ENCODE peak calls at places on chromosomes 6 and 20, in seven cellular contexts. One of them, this sample, is unnamed.

GRCh38 chr20:44700306-44700705 is 14.9 kb upstream of the CCN5 start:
- DNase-seq in dorsolateral prefrontal cortex: no peak
- DNase-seq in HFFc6: no peak
- DNase-seq in uterus: no peak
- DNase-seq in lung: no peak
- DNase-seq in thyroid gland: no peak
- DNase-seq in foreskin fibroblast: no peak
- DNase-seq in this sample: no peak

GRCh38 chr6:158448856-158449255 is 111.0 kb upstream of the TMEM181 start:
- DNase-seq in HFFc6: no peak
- DNase-seq in dorsolateral prefrontal cortex: no peak
- DNase-seq in lung: no peak
- DNase-seq in foreskin fibroblast: no peak
- DNase-seq in uterus: no peak
- DNase-seq in thyroid gland: no peak
- DNase-seq in this sample: no peak

GRCh38 chr20:3660262-3661059 is 2.7 kb downstream of the GFRA4 start:
- DNase-seq in foreskin fibroblast: no peak
- DNase-seq in dorsolateral prefrontal cortex: no peak
- DNase-seq in lung: no peak
- DNase-seq in HFFc6: no peak
- DNase-seq in thyroid gland: peak; percentile 34
- DNase-seq in uterus: no peak
- DNase-seq in this sample: no peak

GRCh38 chr20:44643596-44644383 is 7.7 kb downstream of the ADA start:
- DNase-seq in HFFc6: peak; percentile 67
- DNase-seq in lung: peak; percentile 56
- DNase-seq in thyroid gland: peak; percentile 34
- DNase-seq in foreskin fibroblast: peak; percentile 63
- DNase-seq in dorsolateral prefrontal cortex: no peak
- DNase-seq in uterus: peak; percentile 66
- DNase-seq in this sample: peak; percentile 70

GRCh38 chr6:83439201-83439600 is 8.3 kb upstream of the ME1 start:
- DNase-seq in dorsolateral prefrontal cortex: no peak
- DNase-seq in foreskin fibroblast: no peak
- DNase-seq in thyroid gland: no peak
- DNase-seq in HFFc6: no peak
- DNase-seq in uterus: no peak
- DNase-seq in lung: no peak
- DNase-seq in this sample: no peak

GRCh38 chr6:131949615-131949908 is 1.6 kb downstream of the CCN2 start:
- DNase-seq in dorsolateral prefrontal cortex: no peak
- DNase-seq in lung: no peak
- DNase-seq in HFFc6: peak; percentile 96
- DNase-seq in uterus: no peak
- DNase-seq in foreskin fibroblast: peak; percentile 89
- DNase-seq in thyroid gland: no peak
- DNase-seq in this sample: peak; percentile 72

GRCh38 chr6:158131926-158132325 is 36.1 kb downstream of the SERAC1 start:
- DNase-seq in HFFc6: peak; percentile 6
- DNase-seq in uterus: no peak
- DNase-seq in lung: no peak
- DNase-seq in foreskin fibroblast: peak; percentile 23
- DNase-seq in dorsolateral prefrontal cortex: no peak
- DNase-seq in thyroid gland: no peak
- DNase-seq in this sample: no peak

GRCh38 chr20:37081717-37082289 is 14.0 kb downstream of the RBL1 start:
- DNase-seq in HFFc6: no peak
- DNase-seq in dorsolateral prefrontal cortex: no peak
- DNase-seq in lung: no peak
- DNase-seq in uterus: no peak
- DNase-seq in foreskin fibroblast: peak; percentile 43
- DNase-seq in thyroid gland: peak; percentile 12
- DNase-seq in this sample: no peak

GRCh38 chr6:7727150-7727950 is 1.5 kb downstream of the BMP6 start:
- DNase-seq in foreskin fibroblast: peak; percentile 44
- DNase-seq in dorsolateral prefrontal cortex: no peak
- DNase-seq in uterus: no peak
- DNase-seq in thyroid gland: peak; percentile 6
- DNase-seq in lung: no peak
- DNase-seq in HFFc6: no peak
- DNase-seq in this sample: no peak

GRCh38 chr20:41232971-41233926 is 84.3 kb downstream of the ZHX3 start:
- DNase-seq in lung: no peak
- DNase-seq in foreskin fibroblast: peak; percentile 96
- DNase-seq in uterus: no peak
- DNase-seq in dorsolateral prefrontal cortex: no peak
- DNase-seq in thyroid gland: no peak
- DNase-seq in HFFc6: peak; percentile 91
- DNase-seq in this sample: peak; percentile 55

GRCh38 chr6:51553246-51554015 is 534.0 kb downstream of the PKHD1 start:
- DNase-seq in dorsolateral prefrontal cortex: no peak
- DNase-seq in lung: no peak
- DNase-seq in foreskin fibroblast: no peak
- DNase-seq in HFFc6: no peak
- DNase-seq in uterus: no peak
- DNase-seq in thyroid gland: no peak
- DNase-seq in this sample: no peak

GRCh38 chr6:139577991-139578604 is 203.7 kb upstream of the CITED2 start:
- DNase-seq in foreskin fibroblast: peak; percentile 93
- DNase-seq in dorsolateral prefrontal cortex: no peak
- DNase-seq in uterus: no peak
- DNase-seq in thyroid gland: no peak
- DNase-seq in lung: no peak
- DNase-seq in HFFc6: peak; percentile 86
- DNase-seq in this sample: peak; percentile 89

GRCh38 chr20:44942264-44942973 is 17.8 kb downstream of the TOMM34 start:
- DNase-seq in HFFc6: no peak
- DNase-seq in uterus: no peak
- DNase-seq in foreskin fibroblast: peak; percentile 15
- DNase-seq in dorsolateral prefrontal cortex: no peak
- DNase-seq in lung: no peak
- DNase-seq in thyroid gland: no peak
- DNase-seq in this sample: no peak

GRCh38 chr20:62743777-62744317 is 35.2 kb downstream of the NTSR1 start:
- DNase-seq in thyroid gland: no peak
- DNase-seq in foreskin fibroblast: no peak
- DNase-seq in dorsolateral prefrontal cortex: no peak
- DNase-seq in HFFc6: no peak
- DNase-seq in lung: no peak
- DNase-seq in uterus: no peak
- DNase-seq in this sample: no peak

GRCh38 chr6:106685833-106686232 is 56.5 kb downstream of the QRSL1 start:
- DNase-seq in HFFc6: peak; percentile 6
- DNase-seq in dorsolateral prefrontal cortex: no peak
- DNase-seq in thyroid gland: no peak
- DNase-seq in uterus: no peak
- DNase-seq in foreskin fibroblast: peak; percentile 31
- DNase-seq in lung: no peak
- DNase-seq in this sample: no peak

GRCh38 chr6:14549319-14549770 is 431.8 kb downstream of the CD83 start:
- DNase-seq in thyroid gland: no peak
- DNase-seq in HFFc6: no peak
- DNase-seq in lung: no peak
- DNase-seq in foreskin fibroblast: no peak
- DNase-seq in dorsolateral prefrontal cortex: peak; percentile 22
- DNase-seq in uterus: no peak
- DNase-seq in this sample: no peak

GRCh38 chr6:157163434-157164159 is 159.7 kb downstream of the TMEM242 start:
- DNase-seq in foreskin fibroblast: no peak
- DNase-seq in lung: no peak
- DNase-seq in dorsolateral prefrontal cortex: no peak
- DNase-seq in uterus: no peak
- DNase-seq in thyroid gland: no peak
- DNase-seq in HFFc6: no peak
- DNase-seq in this sample: no peak

GRCh38 chr6:23446394-23447001 is 679.5 kb upstream of the NRSN1 start:
- DNase-seq in uterus: no peak
- DNase-seq in lung: no peak
- DNase-seq in dorsolateral prefrontal cortex: no peak
- DNase-seq in foreskin fibroblast: peak; percentile 79
- DNase-seq in thyroid gland: no peak
- DNase-seq in HFFc6: no peak
- DNase-seq in this sample: peak; percentile 55

GRCh38 chr6:33199687-33200233 is 705 bp downstream of the RXRB start:
- DNase-seq in thyroid gland: peak; percentile 61
- DNase-seq in foreskin fibroblast: peak; percentile 82
- DNase-seq in uterus: no peak
- DNase-seq in lung: peak; percentile 79
- DNase-seq in dorsolateral prefrontal cortex: no peak
- DNase-seq in HFFc6: no peak
- DNase-seq in this sample: no peak

DNA sequence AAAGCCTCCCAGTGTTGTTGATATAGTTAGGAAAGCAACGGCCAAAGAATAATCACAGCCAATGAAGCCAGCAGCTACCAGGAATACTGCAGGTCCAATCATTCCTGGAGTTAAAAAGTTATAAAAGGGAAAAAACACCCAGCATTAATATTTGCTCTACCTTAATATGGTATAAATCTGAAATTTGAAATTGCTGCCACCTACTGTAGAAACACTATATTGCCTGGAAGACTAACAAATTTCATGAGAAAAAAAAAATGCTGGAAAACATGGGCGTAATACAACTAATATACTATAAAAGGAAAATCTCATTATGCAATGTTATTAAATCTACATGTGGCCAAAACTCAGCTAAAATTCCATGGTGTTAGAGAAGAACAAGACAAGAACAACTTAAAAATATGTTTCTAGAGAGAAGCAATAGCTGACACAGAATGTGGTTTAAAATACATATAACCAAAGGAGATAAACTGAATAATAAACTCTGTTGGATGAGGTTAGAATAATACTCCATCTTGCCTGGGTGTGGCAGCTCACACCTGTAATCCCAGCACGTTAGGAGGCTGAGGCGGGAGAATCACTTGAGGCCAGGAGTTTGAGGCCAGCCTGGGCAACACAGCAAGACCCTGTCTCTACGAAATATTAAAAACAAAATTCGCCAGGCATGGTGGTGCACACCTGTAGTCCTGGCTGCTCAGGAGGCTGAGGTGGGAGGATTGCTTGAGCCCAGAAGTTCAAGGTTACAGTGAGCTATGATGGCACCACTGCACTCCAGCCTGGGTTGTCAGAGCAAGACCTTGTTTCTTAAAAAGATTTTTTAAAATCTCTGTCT is 43.1 kb downstream of the SLC17A5 start:
- DNase-seq in thyroid gland: no peak
- DNase-seq in HFFc6: peak; percentile 58
- DNase-seq in dorsolateral prefrontal cortex: no peak
- DNase-seq in uterus: no peak
- DNase-seq in foreskin fibroblast: peak; percentile 77
- DNase-seq in lung: no peak
- DNase-seq in this sample: peak; percentile 36
- TF ChIP-seq CTCF in thyroid gland: peak; percentile 35
- TF ChIP-seq CTCF in HFFc6: peak; percentile 85
- TF ChIP-seq CTCF in dorsolateral prefrontal cortex: peak; percentile 82
- TF ChIP-seq CTCF in uterus: peak; percentile 70
- TF ChIP-seq CTCF in foreskin fibroblast: peak; percentile 48
- TF ChIP-seq CTCF in lung: peak; percentile 49
- TF ChIP-seq CTCF in this sample: peak; percentile 36

GRCh38 chr6:6724319-6725119 is 136.0 kb downstream of the LY86 start:
- DNase-seq in HFFc6: peak; percentile 39
- DNase-seq in foreskin fibroblast: peak; percentile 85
- DNase-seq in dorsolateral prefrontal cortex: no peak
- DNase-seq in lung: peak; percentile 63
- DNase-seq in thyroid gland: peak; percentile 83
- DNase-seq in uterus: peak; percentile 82
- DNase-seq in this sample: peak; percentile 62

GRCh38 chr6:6723316-6723715 is 134.8 kb downstream of the LY86 start:
- DNase-seq in HFFc6: no peak
- DNase-seq in dorsolateral prefrontal cortex: no peak
- DNase-seq in lung: no peak
- DNase-seq in thyroid gland: no peak
- DNase-seq in foreskin fibroblast: no peak
- DNase-seq in uterus: no peak
- DNase-seq in this sample: no peak

GRCh38 chr6:6725834-6726194 is 137.3 kb downstream of the LY86 start:
- DNase-seq in foreskin fibroblast: no peak
- DNase-seq in HFFc6: no peak
- DNase-seq in dorsolateral prefrontal cortex: no peak
- DNase-seq in thyroid gland: no peak
- DNase-seq in uterus: no peak
- DNase-seq in lung: no peak
- DNase-seq in this sample: no peak

GRCh38 chr6:6723792-6724318 is 135.3 kb downstream of the LY86 start:
- DNase-seq in uterus: peak; percentile 39
- DNase-seq in dorsolateral prefrontal cortex: no peak
- DNase-seq in lung: no peak
- DNase-seq in thyroid gland: no peak
- DNase-seq in foreskin fibroblast: no peak
- DNase-seq in HFFc6: no peak
- DNase-seq in this sample: no peak

DNA sequence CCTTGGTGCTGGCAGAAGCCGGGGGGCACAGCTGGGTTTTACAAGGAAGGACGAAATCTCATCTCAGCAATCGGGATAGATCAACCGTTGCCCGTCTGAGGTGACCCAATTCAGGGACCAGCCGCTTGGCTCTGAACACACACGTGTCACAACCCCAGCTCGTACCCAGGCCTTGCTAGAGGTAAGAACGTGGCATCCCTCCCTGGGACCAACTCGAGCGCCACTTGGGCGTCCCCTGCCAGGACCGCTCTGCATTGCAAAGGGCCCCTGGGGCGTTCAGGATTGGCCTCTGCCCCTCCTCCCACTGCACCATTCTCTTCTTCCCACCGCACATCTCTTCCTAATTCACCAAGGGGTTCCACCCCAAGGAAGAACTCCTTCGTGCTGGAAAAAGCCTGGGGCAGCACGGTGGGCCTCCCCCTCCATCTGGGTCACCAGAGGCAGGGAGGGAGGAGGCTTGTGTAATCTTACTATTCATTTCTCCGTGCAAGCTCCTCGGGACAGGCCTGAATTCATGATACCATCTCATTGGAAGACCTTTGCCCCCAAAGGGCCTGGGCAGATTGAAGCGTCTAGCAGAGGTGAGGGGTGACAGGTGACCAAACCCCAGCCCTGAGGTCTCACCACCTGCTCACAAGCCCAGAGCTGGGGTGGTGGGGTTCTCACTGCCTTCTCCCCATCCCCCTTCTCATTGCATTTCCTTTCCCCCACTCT is 136.8 kb downstream of the LY86 start:
- DNase-seq in foreskin fibroblast: no peak
- DNase-seq in lung: no peak
- DNase-seq in uterus: no peak
- DNase-seq in HFFc6: no peak
- DNase-seq in dorsolateral prefrontal cortex: no peak
- DNase-seq in thyroid gland: no peak
- DNase-seq in this sample: no peak
- TF ChIP-seq CTCF in foreskin fibroblast: no peak
- TF ChIP-seq CTCF in lung: no peak
- TF ChIP-seq CTCF in uterus: no peak
- TF ChIP-seq CTCF in HFFc6: no peak
- TF ChIP-seq CTCF in dorsolateral prefrontal cortex: no peak
- TF ChIP-seq CTCF in thyroid gland: no peak
- TF ChIP-seq CTCF in this sample: no peak

GRCh38 chr6:38786486-38786885 is 71.4 kb downstream of the DNAH8 start:
- DNase-seq in thyroid gland: no peak
- DNase-seq in HFFc6: no peak
- DNase-seq in foreskin fibroblast: no peak
- DNase-seq in dorsolateral prefrontal cortex: no peak
- DNase-seq in lung: no peak
- DNase-seq in uterus: no peak
- DNase-seq in this sample: no peak
- TF ChIP-seq CTCF in thyroid gland: no peak
- TF ChIP-seq CTCF in HFFc6: no peak
- TF ChIP-seq CTCF in foreskin fibroblast: no peak
- TF ChIP-seq CTCF in dorsolateral prefrontal cortex: no peak
- TF ChIP-seq CTCF in lung: no peak
- TF ChIP-seq CTCF in uterus: no peak
- TF ChIP-seq CTCF in this sample: no peak

GRCh38 chr6:30265594-30265993 is 52.4 kb upstream of the TRIM26 start:
- DNase-seq in lung: no peak
- DNase-seq in HFFc6: no peak
- DNase-seq in uterus: no peak
- DNase-seq in foreskin fibroblast: no peak
- DNase-seq in dorsolateral prefrontal cortex: no peak
- DNase-seq in thyroid gland: no peak
- DNase-seq in this sample: no peak
- TF ChIP-seq CTCF in lung: no peak
- TF ChIP-seq CTCF in HFFc6: no peak
- TF ChIP-seq CTCF in uterus: no peak
- TF ChIP-seq CTCF in foreskin fibroblast: no peak
- TF ChIP-seq CTCF in dorsolateral prefrontal cortex: no peak
- TF ChIP-seq CTCF in thyroid gland: no peak
- TF ChIP-seq CTCF in this sample: no peak